ENCODE peak calls at places on chromosomes 2 and 18, in eight cellular contexts. C is astrocyte of the spinal cord; G is COR-L47; M is fibroblast of the conjunctiva; X is AG04450; O is spleen; L is activated T-cell treated with anti-CD3 and anti-CD28 coated beads, Interleukin-2, amount 50 U/mL, for 4 hours; D is NCI-H748 treated with DMSO at 0.1 percent for 48 hours. Z is an unnamed sample.
A peak's percentile ranks its signal among the peaks of the same experiment; 100 is the strongest.

GRCh38 chr2:69033427-69034095 is 20.6 kb downstream of the ANTXR1 start:
- DNase-seq in D (no peak), M (no peak), C (peak; percentile 71), X (no peak), L (no peak), G (no peak), O (no peak), Z (no peak)

GRCh38 chr2:9681427-9681817 is 50.6 kb upstream of the YWHAQ start:
- DNase-seq in X (no peak), O (no peak), M (no peak), D (no peak), G (no peak), L (no peak), C (no peak), Z (no peak)

GRCh38 chr18:70182548-70182947 is 22.9 kb downstream of the RTTN start:
- DNase-seq in M (no peak), G (no peak), L (no peak), X (no peak), D (no peak), C (no peak), O (no peak), Z (no peak)

GRCh38 chr2:179861027-179861776 is at the start of gene ZNF385B:
- DNase-seq in X (no peak), L (no peak), M (no peak), O (no peak), C (no peak), D (peak; percentile 70), G (peak; percentile 33), Z (no peak)

GRCh38 chr2:136378712-136379595 is 261.0 kb upstream of the CXCR4 start:
- DNase-seq in X (no peak), L (peak; percentile 73), G (peak; percentile 69), D (peak; percentile 56), M (no peak), C (peak; percentile 43), O (peak; percentile 86), Z (peak; percentile 66)

GRCh38 chr2:220455389-220455788 is 828.0 kb downstream of the SLC4A3 start:
- DNase-seq in M (peak; percentile 49), X (peak; percentile 26), D (no peak), O (no peak), L (no peak), G (no peak), C (no peak), Z (no peak)

GRCh38 chr2:172480301-172481218 is 53.2 kb downstream of the ITGA6 start:
- DNase-seq in X (no peak), O (peak; percentile 80), M (no peak), L (no peak), G (no peak), C (peak; percentile 26), D (no peak), Z (no peak)

GRCh38 chr2:98825043-98825350 is 94.1 kb upstream of the MGAT4A start:
- DNase-seq in X (no peak), G (no peak), M (no peak), D (no peak), L (no peak), C (no peak), O (peak; percentile 40), Z (no peak)

GRCh38 chr2:162731917-162732804 is 106.4 kb downstream of the KCNH7 start:
- DNase-seq in M (no peak), G (peak; percentile 61), L (no peak), X (no peak), D (peak; percentile 78), C (no peak), O (no peak), Z (no peak)

GRCh38 chr2:240231838-240232244 is 91.4 kb upstream of the OTOS start:
- DNase-seq in C (no peak), G (no peak), M (no peak), X (no peak), L (peak; percentile 3), O (peak; percentile 51), D (no peak), Z (no peak)

GRCh38 chr2:135257383-135258090 is 205.4 kb downstream of the RAB3GAP1 start:
- DNase-seq in G (no peak), L (no peak), C (peak; percentile 37), X (peak; percentile 34), D (no peak), M (peak; percentile 68), O (no peak), Z (no peak)

GRCh38 chr2:121017411-121017810 is 267.6 kb downstream of the TFCP2L1 start:
- DNase-seq in M (no peak), D (no peak), O (no peak), G (no peak), X (no peak), C (no peak), L (no peak), Z (no peak)

GRCh38 chr18:67199993-67200617 is 316.4 kb downstream of the DSEL start:
- DNase-seq in G (peak; percentile 84), M (peak; percentile 55), O (no peak), X (peak; percentile 39), C (peak; percentile 73), D (peak; percentile 90), L (no peak), Z (no peak)

GRCh38 chr18:37175727-37176126 is 346.8 kb downstream of the KIAA1328 start:
- DNase-seq in G (peak; percentile 51), X (no peak), L (no peak), C (no peak), D (peak; percentile 32), M (no peak), O (no peak), Z (no peak)

GRCh38 chr2:43178602-43179542 is 47.5 kb downstream of the ZFP36L2 start:
- DNase-seq in D (no peak), G (peak; percentile 59), M (peak; percentile 81), L (peak; percentile 19), C (peak; percentile 92), X (peak; percentile 59), O (peak; percentile 89), Z (no peak)

GRCh38 chr18:48392266-48392665 is 16.9 kb downstream of the ZBTB7C start:
- DNase-seq in M (no peak), G (no peak), L (no peak), O (no peak), C (no peak), D (no peak), X (no peak), Z (no peak)

GRCh38 chr2:104852161-104852689 is 1.7 kb upstream of the POU3F3 start:
- DNase-seq in O (no peak), L (no peak), C (peak; percentile 51), D (peak; percentile 40), X (no peak), M (no peak), G (no peak), Z (no peak)

GRCh38 chr2:200048421-200048820 is 93.0 kb downstream of the MAIP1 start:
- DNase-seq in C (no peak), O (no peak), D (no peak), M (no peak), L (no peak), X (no peak), G (no peak), Z (no peak)

GRCh38 chr2:13121096-13121495 is 404.4 kb downstream of the TRIB2 start:
- DNase-seq in G (no peak), M (no peak), C (no peak), X (no peak), L (no peak), O (no peak), D (no peak), Z (no peak)

GRCh38 chr2:163752252-163752651 is 16.4 kb upstream of the FIGN start:
- DNase-seq in M (no peak), O (no peak), D (no peak), X (no peak), L (no peak), G (no peak), C (no peak), Z (no peak)

GRCh38 chr2:75424936-75425619 is 135.7 kb downstream of the EVA1A start:
- DNase-seq in D (no peak), L (no peak), M (no peak), X (no peak), O (peak; percentile 56), C (peak; percentile 6), G (no peak), Z (no peak)

GRCh38 chr2:151060334-151060733 is 201.3 kb downstream of the RBM43 start:
- DNase-seq in C (no peak), D (no peak), G (no peak), O (no peak), M (no peak), X (no peak), L (no peak), Z (no peak)

GRCh38 chr2:156332452-156333273 is at the start of gene NR4A2:
- DNase-seq in D (peak; percentile 79), L (peak; percentile 89), O (peak; percentile 97), M (no peak), C (peak; percentile 92), G (peak; percentile 81), X (no peak), Z (peak; percentile 87)

GRCh38 chr2:144430722-144431163 is 89.2 kb downstream of the ZEB2 start:
- DNase-seq in G (no peak), M (no peak), D (no peak), X (peak; percentile 3), L (no peak), C (peak; percentile 81), O (no peak), Z (no peak)

GRCh38 chr2:54801422-54801821 is 78.0 kb downstream of the EML6 start:
- DNase-seq in X (no peak), O (no peak), D (peak; percentile 36), L (no peak), M (no peak), G (peak; percentile 78), C (no peak), Z (no peak)

GRCh38 chr2:193806088-193806774 is 1611.5 kb upstream of the TMEFF2 start:
- DNase-seq in L (no peak), X (no peak), G (no peak), M (no peak), O (no peak), D (no peak), C (peak; percentile 16), Z (no peak)

GRCh38 chr2:240820607-240821428 is 799 bp upstream of the KIF1A start:
- DNase-seq in G (peak; percentile 84), O (peak; percentile 64), C (no peak), L (no peak), X (no peak), M (no peak), D (peak; percentile 62), Z (peak; percentile 13)

GRCh38 chr2:223465793-223466192 is 136.4 kb downstream of the SCG2 start:
- DNase-seq in D (no peak), C (peak; percentile 97), G (no peak), X (peak; percentile 79), O (no peak), M (peak; percentile 98), L (no peak), Z (no peak)

GRCh38 chr2:237744613-237745249 is 53.8 kb upstream of the RBM44 start:
- DNase-seq in C (peak; percentile 64), L (peak; percentile 79), X (no peak), M (no peak), G (peak; percentile 20), O (peak; percentile 94), D (peak; percentile 65), Z (peak; percentile 56)

GRCh38 chr2:75632091-75632704 is 14.4 kb upstream of the MRPL19 start:
- DNase-seq in O (no peak), G (no peak), M (peak; percentile 46), X (no peak), L (no peak), D (no peak), C (no peak), Z (no peak)

GRCh38 chr2:174836345-174836999 is 72.2 kb upstream of the CHRNA1 start:
- DNase-seq in X (peak; percentile 85), O (no peak), M (peak; percentile 95), G (no peak), C (peak; percentile 95), L (no peak), D (no peak), Z (no peak)

GRCh38 chr2:169562519-169562918 is 11.1 kb downstream of the FASTKD1 start:
- DNase-seq in O (no peak), M (no peak), L (no peak), X (no peak), C (no peak), D (no peak), G (no peak), Z (no peak)

GRCh38 chr2:149928026-149928425 is 340.5 kb upstream of the MMADHC start:
- DNase-seq in C (no peak), X (no peak), M (no peak), O (no peak), G (peak; percentile 76), L (no peak), D (peak; percentile 34), Z (no peak)

GRCh38 chr2:160241251-160242137 is 41.4 kb upstream of the ITGB6 start:
- DNase-seq in C (peak; percentile 91), O (no peak), G (peak; percentile 19), D (no peak), L (no peak), M (peak; percentile 52), X (no peak), Z (no peak)